ENCODE peak calls at places on chromosomes 11 and 22, in six cellular contexts. E, J, S, X, M and N are unnamed samples.

GRCh38 chr22:46193898-46194310 is 43.6 kb downstream of the PPARA start:
- DNase-seq in J (no peak), M (no peak), E (no peak), X (no peak), S (no peak), N (no peak)

GRCh38 chr11:123577081-123577598 is 77.3 kb downstream of the SCN3B start:
- DNase-seq in M (no peak), X (peak; percentile 54), S (peak; percentile 13), E (peak; percentile 97), J (peak; percentile 87), N (peak; percentile 49)

GRCh38 chr11:12109591-12110196 is 696 bp upstream of the MICAL2 start:
- DNase-seq in J (no peak), E (no peak), S (no peak), M (no peak), X (no peak), N (no peak)

GRCh38 chr11:69425895-69426544 is 55.4 kb upstream of the LINC01488 start:
- DNase-seq in S (no peak), X (no peak), J (no peak), E (peak; percentile 30), M (no peak), N (no peak)

GRCh38 chr11:2760196-2760871 is 60.5 kb upstream of the KCNQ1OT1 start:
- DNase-seq in M (no peak), X (no peak), S (no peak), E (peak; percentile 73), J (no peak), N (no peak)

GRCh38 chr11:17542249-17542648 is 2.0 kb downstream of the USH1C start:
- DNase-seq in S (no peak), M (no peak), X (no peak), E (peak; percentile 7), J (no peak), N (no peak)

GRCh38 chr22:28024422-28024888 is 105.4 kb upstream of the PITPNB start:
- DNase-seq in S (no peak), M (no peak), E (peak; percentile 70), X (no peak), J (no peak), N (peak; percentile 94)

GRCh38 chr11:35923452-35923851 is 20.4 kb upstream of the LDLRAD3 start:
- DNase-seq in E (no peak), S (no peak), J (no peak), X (peak; percentile 90), M (no peak), N (no peak)

GRCh38 chr11:26905368-26905767 is 88.5 kb upstream of the FIBIN start:
- DNase-seq in S (peak; percentile 74), E (no peak), M (no peak), J (no peak), X (no peak), N (peak; percentile 73)

GRCh38 chr11:114099392-114100178 is 40.1 kb downstream of the ZBTB16 start:
- DNase-seq in M (no peak), X (no peak), J (no peak), E (no peak), S (peak; percentile 51), N (peak; percentile 72)